ENCODE peak calls at places on chromosomes 3 and 15, in five cellular contexts. C, Q, H, Z and O are unnamed samples.

GRCh38 chr3:42032693-42033349 is 58.3 kb upstream of the TRAK1 start:
- DNase-seq in H (peak), C (peak), Q (no peak), Z (peak), O (no peak)

GRCh38 chr3:12549971-12550760 is 4.9 kb upstream of the MKRN2OS start:
- DNase-seq in Z (no peak), Q (no peak), C (no peak), H (no peak), O (no peak)

GRCh38 chr3:171791695-171792082 is 18.6 kb downstream of the PLD1 start:
- DNase-seq in C (no peak), Q (no peak), H (no peak), Z (no peak), O (no peak)

GRCh38 chr3:13494463-13495350 is 14.6 kb downstream of the HDAC11 start:
- DNase-seq in Q (no peak), H (no peak), C (no peak), Z (no peak), O (peak)

GRCh38 chr3:102113421-102114041 is 264.2 kb downstream of the NFKBIZ start:
- DNase-seq in C (peak), Z (no peak), H (no peak), Q (no peak), O (no peak)

GRCh38 chr15:99732268-99732641 is 982 bp downstream of the LYSMD4 start:
- DNase-seq in Z (no peak), H (no peak), C (peak), Q (no peak), O (no peak)

GRCh38 chr3:159732172-159733111 is 256.2 kb upstream of the IL12A start:
- DNase-seq in Q (no peak), H (no peak), Z (peak), C (no peak), O (no peak)

GRCh38 chr15:20340331-20340811 is 201.2 kb downstream of the GOLGA6L6 start:
- DNase-seq in Q (peak), H (peak), C (peak), Z (peak), O (peak)

GRCh38 chr3:38094999-38095398 is 41.9 kb downstream of the ACAA1 start:
- DNase-seq in C (no peak), Q (no peak), H (no peak), Z (no peak), O (no peak)

GRCh38 chr3:120681018-120681417 is 1.0 kb downstream of the HGD start:
- DNase-seq in H (no peak), Z (no peak), C (no peak), Q (no peak), O (no peak)

GRCh38 chr15:80890341-80890972 is 99.2 kb downstream of the MESD start:
- DNase-seq in H (no peak), C (no peak), Z (no peak), Q (no peak), O (no peak)

GRCh38 chr3:170429050-170429449 is 10.4 kb downstream of the CLDN11 start:
- DNase-seq in Z (no peak), Q (no peak), C (no peak), H (no peak), O (no peak)

GRCh38 chr3:8576841-8577553 is 67.6 kb downstream of the SSUH2 start:
- DNase-seq in H (no peak), Q (no peak), Z (no peak), C (no peak), O (no peak)

GRCh38 chr3:18409266-18409665 is 15.9 kb downstream of the SATB1 start:
- DNase-seq in Z (no peak), Q (no peak), H (no peak), C (no peak), O (no peak)

GRCh38 chr15:101447168-101447533 is 42.4 kb downstream of the PCSK6 start:
- DNase-seq in H (no peak), Z (no peak), Q (no peak), C (no peak), O (no peak)

GRCh38 chr15:45869034-45869668 is 234.3 kb downstream of the SQOR start:
- DNase-seq in C (no peak), Z (no peak), H (no peak), Q (no peak), O (no peak)

GRCh38 chr15:89030311-89030710 is 57.9 kb upstream of the ABHD2 start:
- DNase-seq in C (no peak), Q (no peak), H (no peak), Z (no peak), O (no peak)

GRCh38 chr15:63070681-63071129 is 28.2 kb downstream of the TPM1 start:
- DNase-seq in Z (no peak), C (no peak), H (no peak), Q (no peak), O (no peak)

GRCh38 chr15:58487724-58488120 is 55.9 kb downstream of the LIPC start:
- DNase-seq in C (no peak), Z (no peak), H (no peak), Q (no peak), O (no peak)

GRCh38 chr15:57610130-57610529 is 18.4 kb downstream of the MYZAP start:
- DNase-seq in Q (no peak), Z (no peak), C (peak), H (peak), O (no peak)

GRCh38 chr3:163071684-163072083 is 1575.1 kb downstream of the OTOL1 start:
- DNase-seq in Z (no peak), Q (no peak), C (no peak), H (no peak), O (no peak)

GRCh38 chr3:4665197-4665596 is 172.0 kb downstream of the ITPR1 start:
- DNase-seq in Z (no peak), C (no peak), H (no peak), Q (no peak), O (no peak)

GRCh38 chr3:4664412-4664811 is 171.3 kb downstream of the ITPR1 start:
- DNase-seq in Z (no peak), Q (no peak), C (no peak), H (no peak), O (no peak)

GRCh38 chr3:4656646-4657318 is 163.6 kb downstream of the ITPR1 start:
- DNase-seq in H (no peak), Z (no peak), Q (no peak), C (no peak), O (no peak)

GRCh38 chr3:4656059-4656458 is 162.9 kb downstream of the ITPR1 start:
- DNase-seq in Z (peak), Q (no peak), H (peak), C (peak), O (peak)

DNA sequence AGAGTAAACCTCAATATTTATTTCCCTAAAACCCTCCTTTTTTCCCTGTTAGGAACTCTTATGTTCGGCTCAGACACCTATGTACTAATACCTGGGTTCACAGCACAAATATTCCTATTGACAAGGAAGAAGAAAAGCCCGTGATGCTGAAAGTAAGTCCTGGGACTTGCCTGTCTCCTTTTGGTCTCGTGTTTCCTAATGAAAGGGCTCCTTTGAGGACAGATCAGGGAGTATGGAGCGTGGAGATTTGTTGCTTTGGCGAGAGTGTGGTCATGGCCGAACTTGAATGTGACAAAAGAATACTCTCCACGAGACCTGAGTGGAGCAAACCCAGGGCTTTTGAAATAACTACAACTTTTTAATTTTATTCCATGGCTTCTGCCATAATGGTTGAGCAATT is 167.8 kb downstream of the ITPR1 start:
- DNase-seq in Q (no peak), H (no peak), Z (no peak), C (no peak), O (no peak)
- TF ChIP-seq CTCF in Q (no peak), H (no peak), Z (no peak), C (no peak), O (no peak)

DNA sequence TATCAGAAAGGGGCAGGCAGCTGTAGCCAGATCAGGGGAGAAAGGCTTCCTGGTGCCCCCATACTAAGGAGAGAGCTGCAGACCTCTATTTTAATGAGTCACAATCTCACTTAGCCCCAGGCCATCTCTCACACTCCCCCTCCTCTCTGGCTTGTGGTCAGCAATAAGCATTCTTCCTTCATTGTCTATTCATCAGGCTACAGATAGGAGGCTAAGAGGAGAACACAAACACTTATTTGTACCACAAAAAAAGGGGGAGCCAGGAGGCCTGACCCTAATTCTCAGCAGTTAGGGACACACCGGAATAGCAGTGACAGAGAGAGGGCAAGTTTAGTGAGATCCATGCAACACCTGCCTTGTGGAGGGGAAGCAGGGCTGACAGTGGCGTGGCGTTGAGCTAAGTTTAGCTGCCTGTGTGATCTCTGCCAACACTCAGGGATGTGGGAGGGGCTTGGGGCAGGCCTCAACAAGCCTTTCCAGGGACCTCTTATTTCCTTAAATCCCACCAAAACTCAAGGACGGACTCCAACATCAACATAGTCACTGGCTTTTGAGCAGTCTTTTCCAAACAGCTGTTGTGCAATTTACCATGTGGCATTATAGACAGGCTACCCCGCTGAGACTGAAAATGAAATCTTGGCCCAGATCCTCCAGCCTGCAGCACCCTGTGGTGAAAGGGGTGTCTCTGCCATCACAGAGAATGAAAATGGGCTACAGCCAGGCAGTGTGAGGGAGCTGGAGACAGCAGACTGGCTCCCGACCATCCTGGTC is 191.9 kb upstream of the TSC22D2 start:
- DNase-seq in C (no peak), H (no peak), Q (no peak), Z (no peak), O (peak)
- TF ChIP-seq CTCF in C (no peak), H (no peak), Q (no peak), Z (no peak), O (no peak)

GRCh38 chr3:125645613-125646012 is 50.3 kb upstream of the OSBPL11 start:
- DNase-seq in Q (no peak), H (no peak), C (no peak), Z (no peak), O (no peak)
- TF ChIP-seq CTCF in Q (no peak), H (no peak), C (no peak), Z (no peak), O (no peak)

DNA sequence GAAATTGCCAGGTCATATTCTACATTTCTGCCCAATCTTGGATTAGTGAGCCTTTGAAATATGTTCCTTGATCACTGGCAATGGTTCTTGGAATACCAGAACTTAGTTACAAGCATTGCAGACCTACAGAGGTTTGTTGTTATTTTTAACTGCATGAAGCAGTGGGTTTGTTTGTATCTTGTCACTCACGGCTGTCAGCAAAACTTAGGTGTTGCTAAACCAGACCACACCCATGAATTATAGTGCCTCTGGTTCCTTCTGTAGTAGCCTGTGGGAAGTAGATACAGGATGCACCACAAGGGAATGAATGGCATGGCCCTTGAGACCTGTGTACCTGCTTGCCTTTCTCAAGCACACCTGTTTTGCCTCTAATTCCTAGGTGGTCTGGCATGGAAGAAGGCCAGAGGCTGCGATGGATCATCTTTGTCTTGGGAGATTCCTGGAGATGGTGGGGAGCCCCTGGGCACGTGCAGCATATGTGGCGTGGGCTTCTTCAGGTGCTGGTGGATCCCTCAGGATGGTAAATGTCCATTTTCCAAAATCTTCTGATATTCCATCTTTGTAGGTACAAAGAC is 138.8 kb downstream of the SNRPN start:
- DNase-seq in Z (no peak), Q (no peak), H (no peak), C (no peak), O (no peak)
- TF ChIP-seq CTCF in Z (no peak), Q (no peak), H (no peak), C (no peak), O (no peak)

GRCh38 chr15:35907507-35907906 is 361.5 kb upstream of the DPH6 start:
- DNase-seq in Q (no peak), C (no peak), Z (no peak), H (no peak), O (no peak)
- TF ChIP-seq CTCF in Q (no peak), C (no peak), Z (no peak), H (no peak), O (no peak)

GRCh38 chr3:71987089-71987735 is 202.3 kb upstream of the PROK2 start:
- DNase-seq in Z (no peak), Q (no peak), H (no peak), C (no peak), O (no peak)
- TF ChIP-seq CTCF in Z (no peak), Q (no peak), H (no peak), C (peak), O (peak)

GRCh38 chr15:52680756-52681155 is 1.6 kb upstream of the ATOSA start:
- DNase-seq in Q (no peak), Z (no peak), H (no peak), C (no peak), O (no peak)

GRCh38 chr15:52678036-52678467 is 1.1 kb downstream of the ATOSA start:
- DNase-seq in Q (peak), C (peak), H (peak), Z (peak), O (peak)

GRCh38 chr15:52680041-52680391 is 828 bp upstream of the ATOSA start:
- DNase-seq in Z (no peak), C (no peak), H (no peak), Q (no peak), O (no peak)

GRCh38 chr15:52678468-52679231 is 538 bp downstream of the ATOSA start:
- DNase-seq in H (peak), Z (peak), Q (peak), C (peak), O (peak)

DNA sequence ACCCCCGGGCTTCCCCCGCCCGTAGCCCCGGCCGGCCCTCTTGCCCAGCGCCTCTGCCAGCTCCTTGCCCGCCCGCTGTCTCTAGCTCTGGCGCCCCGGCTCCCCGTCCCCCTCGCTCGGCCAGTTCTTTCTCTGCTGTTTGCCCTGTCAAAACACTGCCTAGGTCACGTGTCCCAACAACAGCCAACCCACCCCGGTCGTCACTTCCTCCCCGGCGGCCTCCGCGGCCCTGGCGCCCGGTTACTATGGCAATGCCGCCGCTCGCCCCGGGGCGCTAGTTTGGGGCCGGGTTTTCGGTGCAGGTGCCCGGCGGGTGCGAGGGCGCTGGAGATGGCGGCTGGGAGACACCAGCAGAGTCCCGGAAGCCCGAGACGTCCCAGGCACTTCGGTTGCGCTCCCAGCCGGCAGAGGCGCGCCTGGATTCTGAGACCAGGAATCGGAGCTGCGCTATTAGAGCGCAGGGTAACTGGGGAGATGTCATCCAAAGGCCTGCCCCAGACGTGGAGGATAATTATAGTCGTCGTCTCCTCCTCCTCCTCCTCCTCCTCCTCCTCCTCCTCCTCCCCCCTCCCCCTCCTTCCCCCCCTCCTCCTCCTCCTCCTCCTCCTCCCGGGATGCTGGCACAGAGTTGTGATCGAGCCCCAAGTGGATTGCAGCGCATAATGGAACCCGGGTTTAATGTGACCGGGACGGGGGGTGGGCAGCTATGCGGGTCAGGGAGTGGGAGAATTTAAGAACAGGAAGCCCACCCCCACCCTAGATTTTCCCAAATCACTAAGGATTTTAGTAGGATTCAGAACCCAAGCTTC is at the start of gene ATOSA:
- DNase-seq in Q (peak), Z (peak), H (peak), C (peak), O (peak)
- TF ChIP-seq CTCF in Q (no peak), Z (no peak), H (no peak), C (peak), O (peak)

DNA sequence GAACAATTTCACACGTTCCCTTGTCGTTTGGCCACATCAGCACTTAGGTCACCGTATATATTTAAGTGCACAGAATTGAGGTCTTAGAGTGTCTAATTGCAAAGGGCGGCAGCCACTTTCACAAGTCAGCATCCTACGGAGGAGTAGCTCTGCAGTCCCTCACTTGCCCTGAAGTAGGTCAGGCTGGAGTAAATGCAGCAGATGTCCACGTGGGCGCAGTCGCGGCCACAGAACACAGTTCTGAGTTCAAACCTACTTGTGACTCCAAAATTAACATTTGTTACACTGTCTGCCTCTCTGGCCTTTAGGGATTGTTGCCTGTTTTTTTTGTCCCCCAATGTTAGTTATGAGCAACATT is 85.8 kb downstream of the PDCD6IP start:
- DNase-seq in Z (no peak), Q (no peak), H (no peak), C (no peak), O (no peak)
- TF ChIP-seq CTCF in Z (no peak), Q (no peak), H (no peak), C (no peak), O (peak)